ENCODE peak calls at places on chromosomes 4 and X, in four cellular contexts. T, G, J and O are unnamed samples.
A peak's percentile ranks its signal among the peaks of the same experiment; 100 is the strongest.

GRCh38 chr4:7410470-7410869 is 24.3 kb downstream of the PSAPL1 start:
- DNase-seq in T (no peak), G (no peak), J (peak; percentile 11), O (no peak)

GRCh38 chr4:185820119-185821028 is 8.4 kb upstream of the SORBS2 start:
- DNase-seq in T (no peak), G (no peak), J (no peak), O (no peak)

GRCh38 chr4:25938251-25939186 is 24.5 kb downstream of the SMIM20 start:
- DNase-seq in T (no peak), G (no peak), J (peak; percentile 82), O (peak; percentile 53)

GRCh38 chr4:101346562-101347266 is 612 bp downstream of the PPP3CA start:
- DNase-seq in T (peak; percentile 48), G (peak; percentile 71), J (peak; percentile 60), O (peak; percentile 74)

GRCh38 chr4:185471235-185472062 is at the start of gene CCDC110:
- DNase-seq in T (peak; percentile 81), G (peak; percentile 96), J (peak; percentile 92), O (peak; percentile 98)

GRCh38 chr4:73883306-73883705 is 14.1 kb downstream of the CXCL1 start:
- DNase-seq in T (no peak), G (no peak), J (peak; percentile 72), O (peak; percentile 53)

GRCh38 chr4:52638717-52639116 is 20.4 kb downstream of the USP46 start:
- DNase-seq in T (no peak), G (no peak), J (no peak), O (no peak)

GRCh38 chr4:130336585-130337217 is 1240.7 kb downstream of the C4orf33 start:
- DNase-seq in T (no peak), G (no peak), J (peak; percentile 18), O (peak; percentile 41)

GRCh38 chr4:34105311-34105710 is 2139.0 kb downstream of the ARAP2 start:
- DNase-seq in T (no peak), G (no peak), J (peak; percentile 0), O (peak; percentile 83)

GRCh38 chrX:119523664-119524184 is 41.5 kb downstream of the STEEP1 start:
- DNase-seq in T (no peak), G (no peak), J (no peak), O (no peak)

GRCh38 chr4:116953947-116954346 is 131.4 kb downstream of the TRAM1L1 start:
- DNase-seq in T (no peak), G (no peak), J (no peak), O (no peak)

GRCh38 chrX:11113731-11114130 is 2.6 kb downstream of the HCCS start:
- DNase-seq in T (no peak), G (no peak), J (peak; percentile 21), O (peak; percentile 3)

GRCh38 chr4:187139116-187139515 is 415.5 kb upstream of the FAT1 start:
- DNase-seq in T (no peak), G (no peak), J (no peak), O (no peak)

GRCh38 chr4:1080961-1081688 is 32.2 kb downstream of the RNF212 start:
- DNase-seq in T (no peak), G (no peak), J (peak; percentile 21), O (peak; percentile 34)

GRCh38 chrX:15761564-15762191 is 23.6 kb downstream of the CA5B start:
- DNase-seq in T (peak; percentile 29), G (peak; percentile 40), J (peak; percentile 31), O (peak; percentile 42)

GRCh38 chr4:89249716-89250361 is 57.8 kb downstream of the GPRIN3 start:
- DNase-seq in T (no peak), G (peak; percentile 9), J (no peak), O (no peak)

GRCh38 chrX:49978191-49978590 is 55.8 kb downstream of the CLCN5 start:
- DNase-seq in T (no peak), G (no peak), J (no peak), O (peak; percentile 49)

GRCh38 chr4:89681219-89681618 is 155.7 kb downstream of the SNCA start:
- DNase-seq in T (no peak), G (peak; percentile 6), J (no peak), O (no peak)

GRCh38 chr4:34181311-34181808 is 2063.0 kb downstream of the ARAP2 start:
- DNase-seq in T (no peak), G (no peak), J (peak; percentile 90), O (peak; percentile 94)

GRCh38 chr4:172751550-172751949 is 417.1 kb upstream of the GALNT7 start:
- DNase-seq in T (no peak), G (no peak), J (no peak), O (no peak)

GRCh38 chr4:187227907-187228699 is 504.4 kb upstream of the FAT1 start:
- DNase-seq in T (no peak), G (no peak), J (no peak), O (no peak)

GRCh38 chr4:125833-126232 is 1.5 kb downstream of the ZNF718 start:
- DNase-seq in T (no peak), G (no peak), J (no peak), O (no peak)

GRCh38 chrX:55710701-55711100 is 6.8 kb upstream of the RRAGB start:
- DNase-seq in T (no peak), G (no peak), J (peak; percentile 66), O (peak; percentile 65)

GRCh38 chr4:140123666-140124377 is 30.2 kb downstream of the MAML3 start:
- DNase-seq in T (no peak), G (no peak), J (no peak), O (no peak)

GRCh38 chrX:111888600-111888999 is 12.6 kb downstream of the TRPC5OS start:
- DNase-seq in T (no peak), G (no peak), J (no peak), O (no peak)

GRCh38 chr4:140928880-140929279 is 172.7 kb upstream of the TBC1D9 start:
- DNase-seq in T (no peak), G (no peak), J (peak; percentile 27), O (no peak)

GRCh38 chrX:108310511-108310910 is 127.7 kb downstream of the COL4A6 start:
- DNase-seq in T (no peak), G (no peak), J (no peak), O (peak; percentile 57)

GRCh38 chr4:105283501-105283900 is 136.8 kb downstream of the TET2 start:
- DNase-seq in T (no peak), G (no peak), J (peak; percentile 4), O (peak; percentile 52)

GRCh38 chr4:89254847-89255246 is 52.8 kb downstream of the GPRIN3 start:
- DNase-seq in T (peak; percentile 19), G (peak; percentile 13), J (peak; percentile 15), O (peak; percentile 46)

GRCh38 chr4:140637836-140638235 is 69.1 kb upstream of the UCP1 start:
- DNase-seq in T (peak; percentile 28), G (no peak), J (peak; percentile 10), O (peak; percentile 42)

GRCh38 chr4:126958482-126958881 is 674.3 kb upstream of the INTU start:
- DNase-seq in T (no peak), G (no peak), J (peak; percentile 23), O (no peak)

GRCh38 chr4:126956192-126956897 is 676.4 kb upstream of the INTU start:
- DNase-seq in T (no peak), G (no peak), J (no peak), O (no peak)

GRCh38 chr4:126960760-126961159 is 672.0 kb upstream of the INTU start:
- DNase-seq in T (no peak), G (no peak), J (no peak), O (no peak)

GRCh38 chr4:126955292-126956191 is 677.2 kb upstream of the INTU start:
- DNase-seq in T (no peak), G (no peak), J (no peak), O (no peak)

DNA sequence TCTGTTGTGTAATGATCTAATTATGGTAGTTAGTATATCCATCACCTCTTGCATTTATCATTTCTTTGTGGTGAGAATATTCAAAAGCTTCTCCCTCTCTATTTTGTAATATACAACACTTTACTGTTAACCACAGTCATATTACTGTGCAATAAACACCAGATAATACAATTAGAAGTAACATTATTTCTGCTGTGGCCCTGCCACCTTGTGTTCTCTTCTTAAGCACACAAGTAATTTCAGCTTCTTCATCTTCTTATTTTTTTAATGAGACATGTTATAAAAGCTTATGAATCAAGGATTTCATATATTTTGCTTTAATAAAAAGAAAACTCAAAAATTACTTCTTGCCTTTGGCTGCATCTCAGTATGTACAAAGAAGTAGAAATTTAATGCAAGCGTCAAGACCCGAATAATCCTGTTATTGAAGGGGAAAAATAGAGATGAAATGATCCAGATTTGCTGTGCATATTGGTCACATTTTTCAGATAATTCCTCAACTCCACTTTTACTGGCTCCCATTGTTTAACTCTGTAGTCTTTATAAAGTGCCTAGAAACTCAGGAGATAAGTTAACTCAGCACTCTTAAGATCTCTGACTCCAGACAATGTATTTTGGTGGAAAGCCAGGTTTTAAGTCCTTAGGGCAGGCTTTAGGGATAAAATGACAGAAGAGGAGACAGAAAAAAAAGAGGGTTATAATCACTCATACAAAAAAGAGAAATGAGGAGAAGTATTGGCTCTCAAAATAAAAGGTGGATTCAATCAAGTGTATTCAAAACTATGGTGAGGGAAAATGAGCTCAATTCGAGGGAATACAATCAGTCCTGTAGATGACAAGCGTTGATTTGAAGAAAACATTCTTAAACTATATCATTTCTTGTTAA is 675.0 kb upstream of the INTU start:
- DNase-seq in T (no peak), G (no peak), J (peak; percentile 74), O (peak; percentile 48)
- TF ChIP-seq CTCF in T (peak; percentile 12), G (no peak), J (peak; percentile 60), O (peak; percentile 15)

GRCh38 chr4:102826890-102827673 is at the start of gene UBE2D3:
- DNase-seq in T (peak; percentile 95), G (peak; percentile 95), J (peak; percentile 98), O (peak; percentile 98)
- TF ChIP-seq CTCF in T (no peak), G (no peak), J (peak; percentile 7), O (peak; percentile 17)

DNA sequence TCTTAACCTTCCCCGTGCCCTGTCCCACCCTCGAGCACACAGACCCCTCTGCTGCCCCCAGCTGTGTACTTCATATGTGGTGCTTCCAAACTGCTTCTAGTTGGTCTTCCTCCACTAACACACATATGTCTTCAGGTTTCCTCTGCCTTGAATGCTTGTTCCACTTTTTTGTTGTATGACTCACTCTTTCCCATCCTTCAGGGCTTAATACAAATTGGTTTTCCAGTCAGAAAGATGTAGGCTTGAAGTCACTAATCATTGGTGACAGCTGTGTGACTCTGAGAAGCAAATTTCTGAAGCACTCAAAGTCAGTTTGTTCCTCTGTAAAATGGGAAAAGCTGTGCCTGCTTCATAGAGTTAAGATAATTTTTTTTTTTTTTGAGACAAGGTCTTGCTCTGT is 30.7 kb downstream of the TRIM2 start:
- DNase-seq in T (no peak), G (no peak), J (peak; percentile 58), O (peak; percentile 56)
- TF ChIP-seq CTCF in T (no peak), G (no peak), J (peak; percentile 14), O (no peak)

GRCh38 chr4:48078862-48079655 is 55.0 kb downstream of the TXK start:
- DNase-seq in T (no peak), G (no peak), J (no peak), O (no peak)

GRCh38 chr4:48081196-48081595 is 52.9 kb downstream of the TXK start:
- DNase-seq in T (no peak), G (no peak), J (no peak), O (peak; percentile 28)

GRCh38 chr4:48085821-48086602 is 48.0 kb downstream of the TXK start:
- DNase-seq in T (no peak), G (no peak), J (no peak), O (no peak)

GRCh38 chr4:48079972-48080391 is 54.1 kb downstream of the TXK start:
- DNase-seq in T (no peak), G (no peak), J (no peak), O (peak; percentile 21)

DNA sequence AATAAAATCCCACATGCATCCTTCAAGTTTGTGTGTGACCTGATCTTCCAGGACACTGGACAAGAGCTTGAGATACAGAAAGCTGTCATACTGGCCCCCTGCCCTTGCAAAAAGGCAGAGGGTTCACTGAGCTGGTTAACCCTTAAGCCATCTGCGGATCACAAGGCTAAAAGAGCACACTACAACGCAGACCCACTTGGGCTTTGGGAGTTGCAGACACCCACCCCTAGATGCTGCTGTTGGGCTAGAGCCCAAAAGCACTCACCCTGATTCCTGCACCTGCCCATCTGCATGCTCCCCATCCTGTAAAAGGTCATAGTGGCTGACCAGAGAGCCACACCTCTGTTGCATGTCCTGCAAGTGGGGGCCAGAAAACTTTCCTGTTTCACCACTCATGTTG is 51.1 kb downstream of the TXK start:
- DNase-seq in T (no peak), G (no peak), J (no peak), O (no peak)
- TF ChIP-seq CTCF in T (no peak), G (no peak), J (no peak), O (no peak)